ENCODE peak calls at places on chromosomes 11 and 22, in six cellular contexts. E, G, M, T, A and Z are unnamed samples.

GRCh38 chr11:63868399-63869064 is 29.6 kb downstream of the MARK2 start:
- DNase-seq in G (no peak), A (no peak), T (no peak), E (no peak), M (no peak), Z (no peak)

GRCh38 chr11:65896009-65896999 is 3.9 kb downstream of the FOSL1 start:
- DNase-seq in T (no peak), G (no peak), M (no peak), E (no peak), A (no peak), Z (no peak)

GRCh38 chr22:39658806-39659463 is 88.4 kb downstream of the CACNA1I start:
- DNase-seq in E (no peak), T (no peak), G (no peak), M (no peak), A (no peak), Z (no peak)

GRCh38 chr11:3035333-3035732 is 21.9 kb downstream of the CARS1 start:
- DNase-seq in G (no peak), T (no peak), E (no peak), M (no peak), A (no peak), Z (no peak)

GRCh38 chr11:71286701-71287643 is 34.6 kb upstream of the SHANK2 start:
- DNase-seq in M (no peak), E (no peak), A (no peak), T (peak; percentile 38), G (peak; percentile 61), Z (no peak)

GRCh38 chr11:19978668-19979518 is 181.4 kb downstream of the DBX1 start:
- DNase-seq in E (peak; percentile 65), G (no peak), A (peak; percentile 40), M (peak; percentile 74), T (peak; percentile 88), Z (no peak)

GRCh38 chr11:128835741-128836410 is 31.2 kb downstream of the KCNJ1 start:
- DNase-seq in M (peak; percentile 3), E (no peak), T (peak; percentile 17), G (no peak), A (no peak), Z (no peak)

GRCh38 chr11:46364056-46364455 is 16.8 kb downstream of the DGKZ start:
- DNase-seq in G (no peak), T (no peak), A (no peak), M (no peak), E (no peak), Z (no peak)

GRCh38 chr11:3861698-3862097 is 6.2 kb downstream of the STIM1 start:
- DNase-seq in E (no peak), G (no peak), T (no peak), A (no peak), M (no peak), Z (no peak)

GRCh38 chr11:47393163-47394049 is 15.0 kb upstream of the SLC39A13 start:
- DNase-seq in T (no peak), M (peak; percentile 70), A (no peak), G (no peak), E (no peak), Z (no peak)

GRCh38 chr11:61542024-61542461 is 33.5 kb downstream of the LRRC10B start:
- DNase-seq in G (peak; percentile 83), A (no peak), E (no peak), M (no peak), T (no peak), Z (peak; percentile 63)

GRCh38 chr22:37018815-37019308 is 385 bp downstream of the TST start:
- DNase-seq in E (no peak), A (no peak), G (peak; percentile 68), M (peak; percentile 38), T (peak; percentile 40), Z (no peak)

GRCh38 chr11:81840375-81840774 is 893.3 kb downstream of the FAM181B start:
- DNase-seq in G (no peak), T (no peak), A (no peak), E (no peak), M (no peak), Z (no peak)

GRCh38 chr11:103881518-103882070 is 154.8 kb upstream of the DDI1 start:
- DNase-seq in T (no peak), E (no peak), M (no peak), A (no peak), G (no peak), Z (no peak)

GRCh38 chr11:121449123-121449522 is 3.0 kb upstream of the SORL1 start:
- DNase-seq in A (no peak), E (no peak), M (no peak), T (no peak), G (no peak), Z (no peak)

GRCh38 chr11:8342821-8343681 is 79.4 kb upstream of the LMO1 start:
- DNase-seq in T (no peak), E (no peak), G (peak; percentile 69), M (no peak), A (peak; percentile 49), Z (no peak)
- TF ChIP-seq SIN3A in T (no peak), E (no peak), G (no peak), M (no peak), A (no peak), Z (no peak)

GRCh38 chr22:28381427-28382167 is 298.0 kb downstream of the TTC28 start:
- DNase-seq in G (no peak), E (no peak), T (no peak), A (no peak), M (no peak), Z (no peak)
- TF ChIP-seq MAX in G (no peak), E (no peak), T (no peak), A (no peak), M (no peak), Z (no peak)

DNA sequence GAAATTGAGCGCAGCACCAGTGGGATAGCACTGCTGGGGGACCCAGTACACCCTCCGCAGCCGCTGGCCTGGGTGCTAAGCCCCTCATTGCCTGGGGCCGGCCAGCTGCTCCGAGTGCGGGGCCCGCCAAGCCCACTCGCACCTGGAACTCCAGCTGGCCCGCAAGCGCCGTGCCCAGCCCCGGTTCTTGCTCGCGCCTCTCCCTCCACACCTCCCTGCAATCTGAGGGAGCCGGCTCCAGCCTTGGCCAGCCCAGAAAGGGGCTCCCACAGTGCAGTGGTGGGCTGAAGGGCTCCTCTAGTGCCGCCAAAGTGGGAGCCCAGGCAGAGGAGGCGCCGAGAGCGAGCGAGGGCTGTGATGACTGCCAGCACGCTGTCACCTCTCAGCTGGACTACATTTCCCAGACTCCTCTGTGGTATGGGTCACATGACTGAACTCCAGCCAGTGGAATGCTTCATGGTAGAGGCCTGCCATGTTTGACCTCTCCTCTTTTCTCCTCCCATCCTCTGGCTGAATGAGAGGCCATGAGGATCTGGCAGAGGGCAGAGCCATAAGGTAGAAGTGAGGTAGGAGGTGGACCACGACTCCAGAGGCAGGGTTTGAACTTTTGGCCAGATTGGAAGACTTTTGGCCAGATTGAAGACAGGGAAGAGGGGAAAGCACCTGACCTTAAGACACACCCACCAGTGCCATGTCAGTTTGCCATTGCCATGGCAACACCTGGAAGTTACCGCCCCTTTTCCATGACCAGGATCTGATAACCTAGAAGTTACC is 6.2 kb downstream of the MRGPRD start:
- DNase-seq in T (no peak), A (no peak), G (no peak), E (peak; percentile 77), M (peak; percentile 70), Z (no peak)
- TF ChIP-seq SIN3A in T (no peak), A (no peak), G (no peak), E (no peak), M (no peak), Z (no peak)

GRCh38 chr11:1279674-1280055 is 29.8 kb downstream of the TOLLIP start:
- DNase-seq in M (no peak), G (no peak), T (no peak), A (no peak), E (no peak), Z (no peak)

GRCh38 chr11:1281974-1282365 is 27.5 kb downstream of the TOLLIP start:
- DNase-seq in M (no peak), A (no peak), G (no peak), E (no peak), T (no peak), Z (no peak)

GRCh38 chr11:1278766-1279673 is 30.4 kb downstream of the TOLLIP start:
- DNase-seq in M (no peak), E (no peak), G (no peak), T (no peak), A (no peak), Z (no peak)

GRCh38 chr11:1281326-1281973 is 28.0 kb downstream of the TOLLIP start:
- DNase-seq in A (no peak), G (no peak), T (no peak), E (no peak), M (no peak), Z (no peak)

GRCh38 chr11:1280116-1281035 is 29.1 kb downstream of the TOLLIP start:
- DNase-seq in G (no peak), E (no peak), T (no peak), A (no peak), M (no peak), Z (no peak)
- TF ChIP-seq MAX in G (no peak), E (no peak), T (no peak), A (no peak), M (no peak), Z (no peak)

GRCh38 chr11:74956387-74956786 is 7.3 kb downstream of the SPCS2 start:
- DNase-seq in T (no peak), E (no peak), A (no peak), G (no peak), M (no peak), Z (no peak)

GRCh38 chr11:74954199-74954598 is 5.1 kb downstream of the SPCS2 start:
- DNase-seq in A (no peak), M (no peak), G (no peak), E (no peak), T (no peak), Z (no peak)

GRCh38 chr11:74953448-74953847 is 4.4 kb downstream of the SPCS2 start:
- DNase-seq in T (no peak), G (no peak), M (no peak), E (no peak), A (no peak), Z (no peak)

GRCh38 chr11:74952752-74953151 is 3.7 kb downstream of the SPCS2 start:
- DNase-seq in M (no peak), E (no peak), T (no peak), A (no peak), G (no peak), Z (no peak)

GRCh38 chr11:74957937-74958629 is 9.0 kb downstream of the SPCS2 start:
- DNase-seq in T (no peak), M (no peak), A (no peak), G (no peak), E (no peak), Z (no peak)
- TF ChIP-seq SIN3A in T (no peak), M (no peak), A (no peak), G (no peak), E (no peak), Z (no peak)

DNA sequence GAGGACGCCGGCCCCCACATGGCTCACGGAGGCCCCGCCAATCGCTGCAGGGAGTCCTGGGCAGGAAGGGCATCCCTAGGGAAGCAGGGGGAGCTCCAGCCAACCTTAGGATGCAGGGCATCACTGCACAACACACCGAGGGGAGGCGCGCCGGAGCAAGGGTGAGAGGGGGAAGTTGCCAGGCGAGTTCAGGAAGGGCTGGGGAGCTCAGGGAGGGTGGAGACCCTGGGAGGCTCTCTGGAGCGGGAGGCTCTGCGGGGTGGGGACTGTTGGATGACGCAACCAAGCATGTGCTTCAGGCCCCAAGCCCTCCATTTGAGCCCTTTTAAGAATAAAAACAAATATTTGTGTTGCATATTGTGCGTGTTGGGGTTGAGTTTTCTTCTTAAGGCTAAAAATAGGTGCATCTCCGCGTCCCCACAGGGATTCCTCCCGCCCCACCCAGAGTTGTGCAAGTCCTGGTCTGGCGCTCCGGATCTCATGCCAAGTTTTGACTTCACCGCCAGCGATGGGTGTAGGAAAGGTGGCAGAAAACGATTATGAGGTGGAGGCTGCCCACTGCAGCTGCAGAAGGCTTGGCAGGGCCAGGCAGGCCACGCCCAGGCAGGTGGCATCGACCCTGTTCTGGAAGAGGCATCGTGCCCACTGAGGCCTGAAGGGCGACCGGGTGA is 65.2 kb downstream of the WNT7B start:
- DNase-seq in A (no peak), E (no peak), M (no peak), T (peak; percentile 6), G (no peak), Z (no peak)
- TF ChIP-seq MAX in A (no peak), E (peak; percentile 42), M (no peak), T (no peak), G (no peak), Z (no peak)